ENCODE peak calls at places on chromosomes 1 and 21, in six cellular contexts. One of them, this sample, is unnamed.

GRCh38 chr1:83086986-83087512 is 911.9 kb downstream of the TTLL7 start:
- DNase-seq in dorsolateral prefrontal cortex: no peak
- DNase-seq in stromal cell of bone marrow: no peak
- DNase-seq in pulmonary artery endothelial cell: no peak
- DNase-seq in AG08396: no peak
- DNase-seq in activated naive CD8-positive, alpha-beta T cell treated with anti-CD3 and anti-CD28 coated beads for 36 hours: no peak
- DNase-seq in this sample: no peak

GRCh38 chr1:234882898-234883297 is 245.7 kb downstream of the TOMM20 start:
- DNase-seq in dorsolateral prefrontal cortex: no peak
- DNase-seq in pulmonary artery endothelial cell: no peak
- DNase-seq in activated naive CD8-positive, alpha-beta T cell treated with anti-CD3 and anti-CD28 coated beads for 36 hours: no peak
- DNase-seq in stromal cell of bone marrow: no peak
- DNase-seq in AG08396: no peak
- DNase-seq in this sample: no peak

GRCh38 chr1:154524881-154525280 is 22.7 kb upstream of the SHE start:
- DNase-seq in pulmonary artery endothelial cell: no peak
- DNase-seq in AG08396: no peak
- DNase-seq in stromal cell of bone marrow: no peak
- DNase-seq in dorsolateral prefrontal cortex: no peak
- DNase-seq in activated naive CD8-positive, alpha-beta T cell treated with anti-CD3 and anti-CD28 coated beads for 36 hours: no peak
- DNase-seq in this sample: no peak

GRCh38 chr21:15241997-15242767 is 177.4 kb upstream of the NRIP1 start:
- DNase-seq in pulmonary artery endothelial cell: no peak
- DNase-seq in AG08396: no peak
- DNase-seq in dorsolateral prefrontal cortex: no peak
- DNase-seq in activated naive CD8-positive, alpha-beta T cell treated with anti-CD3 and anti-CD28 coated beads for 36 hours: no peak
- DNase-seq in stromal cell of bone marrow: no peak
- DNase-seq in this sample: no peak

GRCh38 chr1:12208271-12208670 is 21.6 kb upstream of the VPS13D start:
- DNase-seq in AG08396: no peak
- DNase-seq in pulmonary artery endothelial cell: no peak
- DNase-seq in dorsolateral prefrontal cortex: no peak
- DNase-seq in stromal cell of bone marrow: no peak
- DNase-seq in activated naive CD8-positive, alpha-beta T cell treated with anti-CD3 and anti-CD28 coated beads for 36 hours: no peak
- DNase-seq in this sample: no peak

GRCh38 chr1:165748550-165748949 is 20.1 kb downstream of the TMCO1 start:
- DNase-seq in activated naive CD8-positive, alpha-beta T cell treated with anti-CD3 and anti-CD28 coated beads for 36 hours: no peak
- DNase-seq in stromal cell of bone marrow: no peak
- DNase-seq in pulmonary artery endothelial cell: no peak
- DNase-seq in dorsolateral prefrontal cortex: no peak
- DNase-seq in AG08396: no peak
- DNase-seq in this sample: no peak

GRCh38 chr21:16842716-16843115 is 670.1 kb upstream of the CXADR start:
- DNase-seq in pulmonary artery endothelial cell: no peak
- DNase-seq in stromal cell of bone marrow: no peak
- DNase-seq in activated naive CD8-positive, alpha-beta T cell treated with anti-CD3 and anti-CD28 coated beads for 36 hours: no peak
- DNase-seq in AG08396: no peak
- DNase-seq in dorsolateral prefrontal cortex: no peak
- DNase-seq in this sample: no peak

GRCh38 chr1:181099152-181100014 is 10.9 kb downstream of the IER5 start:
- DNase-seq in activated naive CD8-positive, alpha-beta T cell treated with anti-CD3 and anti-CD28 coated beads for 36 hours: peak; percentile 42
- DNase-seq in AG08396: no peak
- DNase-seq in stromal cell of bone marrow: no peak
- DNase-seq in dorsolateral prefrontal cortex: no peak
- DNase-seq in pulmonary artery endothelial cell: no peak
- DNase-seq in this sample: no peak

GRCh38 chr1:209199822-209200221 is 383.7 kb upstream of the CAMK1G start:
- DNase-seq in pulmonary artery endothelial cell: no peak
- DNase-seq in AG08396: no peak
- DNase-seq in activated naive CD8-positive, alpha-beta T cell treated with anti-CD3 and anti-CD28 coated beads for 36 hours: no peak
- DNase-seq in stromal cell of bone marrow: no peak
- DNase-seq in dorsolateral prefrontal cortex: no peak
- DNase-seq in this sample: no peak

GRCh38 chr21:38787461-38788274 is 18.1 kb upstream of the ETS2 start:
- DNase-seq in dorsolateral prefrontal cortex: no peak
- DNase-seq in AG08396: no peak
- DNase-seq in pulmonary artery endothelial cell: no peak
- DNase-seq in activated naive CD8-positive, alpha-beta T cell treated with anti-CD3 and anti-CD28 coated beads for 36 hours: no peak
- DNase-seq in stromal cell of bone marrow: no peak
- DNase-seq in this sample: no peak

GRCh38 chr1:157994081-157994581 is 686 bp downstream of the KIRREL1 start:
- DNase-seq in AG08396: no peak
- DNase-seq in dorsolateral prefrontal cortex: no peak
- DNase-seq in stromal cell of bone marrow: no peak
- DNase-seq in activated naive CD8-positive, alpha-beta T cell treated with anti-CD3 and anti-CD28 coated beads for 36 hours: no peak
- DNase-seq in pulmonary artery endothelial cell: no peak
- DNase-seq in this sample: no peak

GRCh38 chr1:206466840-206467649 is 3.2 kb upstream of the IKBKE start:
- DNase-seq in stromal cell of bone marrow: no peak
- DNase-seq in pulmonary artery endothelial cell: no peak
- DNase-seq in AG08396: no peak
- DNase-seq in activated naive CD8-positive, alpha-beta T cell treated with anti-CD3 and anti-CD28 coated beads for 36 hours: peak; percentile 33
- DNase-seq in dorsolateral prefrontal cortex: no peak
- DNase-seq in this sample: no peak

GRCh38 chr1:47930215-47930885 is 66.8 kb downstream of the TRABD2B start:
- DNase-seq in stromal cell of bone marrow: no peak
- DNase-seq in dorsolateral prefrontal cortex: no peak
- DNase-seq in AG08396: no peak
- DNase-seq in pulmonary artery endothelial cell: no peak
- DNase-seq in activated naive CD8-positive, alpha-beta T cell treated with anti-CD3 and anti-CD28 coated beads for 36 hours: no peak
- DNase-seq in this sample: no peak

GRCh38 chr1:111099289-111099688 is 40.6 kb downstream of the DRAM2 start:
- DNase-seq in activated naive CD8-positive, alpha-beta T cell treated with anti-CD3 and anti-CD28 coated beads for 36 hours: no peak
- DNase-seq in dorsolateral prefrontal cortex: no peak
- DNase-seq in AG08396: no peak
- DNase-seq in stromal cell of bone marrow: no peak
- DNase-seq in pulmonary artery endothelial cell: no peak
- DNase-seq in this sample: no peak

GRCh38 chr1:238018214-238018613 is 127.5 kb upstream of the ZP4 start:
- DNase-seq in activated naive CD8-positive, alpha-beta T cell treated with anti-CD3 and anti-CD28 coated beads for 36 hours: no peak
- DNase-seq in pulmonary artery endothelial cell: no peak
- DNase-seq in AG08396: no peak
- DNase-seq in dorsolateral prefrontal cortex: no peak
- DNase-seq in stromal cell of bone marrow: no peak
- DNase-seq in this sample: no peak

GRCh38 chr21:29481081-29481480 is 182.4 kb downstream of the BACH1 start:
- DNase-seq in AG08396: no peak
- DNase-seq in pulmonary artery endothelial cell: no peak
- DNase-seq in stromal cell of bone marrow: no peak
- DNase-seq in dorsolateral prefrontal cortex: no peak
- DNase-seq in activated naive CD8-positive, alpha-beta T cell treated with anti-CD3 and anti-CD28 coated beads for 36 hours: no peak
- DNase-seq in this sample: no peak

GRCh38 chr1:2158272-2158671 is 36.3 kb downstream of the FAAP20 start:
- DNase-seq in dorsolateral prefrontal cortex: no peak
- DNase-seq in pulmonary artery endothelial cell: no peak
- DNase-seq in activated naive CD8-positive, alpha-beta T cell treated with anti-CD3 and anti-CD28 coated beads for 36 hours: no peak
- DNase-seq in stromal cell of bone marrow: no peak
- DNase-seq in AG08396: no peak
- DNase-seq in this sample: no peak

GRCh38 chr21:33197546-33197945 is 32.2 kb upstream of the IFNAR2 start:
- DNase-seq in stromal cell of bone marrow: no peak
- DNase-seq in activated naive CD8-positive, alpha-beta T cell treated with anti-CD3 and anti-CD28 coated beads for 36 hours: no peak
- DNase-seq in AG08396: no peak
- DNase-seq in pulmonary artery endothelial cell: no peak
- DNase-seq in dorsolateral prefrontal cortex: no peak
- DNase-seq in this sample: no peak

GRCh38 chr1:211825990-211826389 is 4.6 kb downstream of the LPGAT1 start:
- DNase-seq in pulmonary artery endothelial cell: no peak
- DNase-seq in stromal cell of bone marrow: no peak
- DNase-seq in activated naive CD8-positive, alpha-beta T cell treated with anti-CD3 and anti-CD28 coated beads for 36 hours: no peak
- DNase-seq in dorsolateral prefrontal cortex: no peak
- DNase-seq in AG08396: peak; percentile 50
- DNase-seq in this sample: no peak

GRCh38 chr21:32423320-32423719 is 10.8 kb downstream of the EVA1C start:
- DNase-seq in dorsolateral prefrontal cortex: no peak
- DNase-seq in stromal cell of bone marrow: peak; percentile 79
- DNase-seq in pulmonary artery endothelial cell: no peak
- DNase-seq in activated naive CD8-positive, alpha-beta T cell treated with anti-CD3 and anti-CD28 coated beads for 36 hours: no peak
- DNase-seq in AG08396: peak; percentile 75
- DNase-seq in this sample: no peak

GRCh38 chr1:54167422-54168139 is 14.8 kb upstream of the CDCP2 start:
- DNase-seq in AG08396: peak; percentile 55
- DNase-seq in pulmonary artery endothelial cell: no peak
- DNase-seq in activated naive CD8-positive, alpha-beta T cell treated with anti-CD3 and anti-CD28 coated beads for 36 hours: no peak
- DNase-seq in stromal cell of bone marrow: peak; percentile 14
- DNase-seq in dorsolateral prefrontal cortex: no peak
- DNase-seq in this sample: no peak

GRCh38 chr1:107776898-107777663 is 187.9 kb downstream of the VAV3 start:
- DNase-seq in pulmonary artery endothelial cell: no peak
- DNase-seq in activated naive CD8-positive, alpha-beta T cell treated with anti-CD3 and anti-CD28 coated beads for 36 hours: no peak
- DNase-seq in stromal cell of bone marrow: no peak
- DNase-seq in dorsolateral prefrontal cortex: no peak
- DNase-seq in AG08396: no peak
- DNase-seq in this sample: no peak

GRCh38 chr21:31988492-31989285 is 115.9 kb downstream of the HUNK start:
- DNase-seq in AG08396: no peak
- DNase-seq in activated naive CD8-positive, alpha-beta T cell treated with anti-CD3 and anti-CD28 coated beads for 36 hours: no peak
- DNase-seq in stromal cell of bone marrow: peak; percentile 9
- DNase-seq in dorsolateral prefrontal cortex: no peak
- DNase-seq in pulmonary artery endothelial cell: no peak
- DNase-seq in this sample: no peak

GRCh38 chr1:47752048-47752451 is 245.1 kb downstream of the TRABD2B start:
- DNase-seq in stromal cell of bone marrow: peak; percentile 14
- DNase-seq in dorsolateral prefrontal cortex: no peak
- DNase-seq in AG08396: no peak
- DNase-seq in pulmonary artery endothelial cell: no peak
- DNase-seq in activated naive CD8-positive, alpha-beta T cell treated with anti-CD3 and anti-CD28 coated beads for 36 hours: no peak
- DNase-seq in this sample: no peak